ENCODE peak calls at places on chromosomes 12 and 14, in nine cellular contexts. H is stomach, T is neural progenitor cell, U is body of pancreas, C is mammary epithelial cell, A is choroid plexus epithelial cell, Q is pancreas, R is IMR-90, B is fibroblast of pulmonary artery. K is an unnamed sample.

GRCh38 chr12:114680498-114681148 is 3.4 kb downstream of the TBX3 start:
- DNase-seq in H (no peak), T (no peak), U (no peak), C (peak), A (no peak), Q (no peak), R (no peak), B (no peak), K (peak)

GRCh38 chr12:6277982-6278438 is 32.5 kb upstream of the PLEKHG6 start:
- DNase-seq in H (peak), T (no peak), U (peak), C (peak), A (no peak), Q (peak), R (no peak), B (no peak), K (no peak)

GRCh38 chr14:104104006-104104901 is 18.8 kb downstream of the ASPG start:
- DNase-seq in H (no peak), T (no peak), U (peak), C (no peak), A (no peak), Q (no peak), R (no peak), B (no peak), K (no peak)

GRCh38 chr14:93957751-93958566 is 18.4 kb downstream of the ASB2 start:
- DNase-seq in H (no peak), T (no peak), U (no peak), C (no peak), A (no peak), Q (no peak), R (no peak), B (no peak), K (no peak)

GRCh38 chr14:96634481-96634880 is 132.3 kb downstream of the PAPOLA start:
- DNase-seq in H (peak), T (no peak), U (no peak), C (no peak), A (no peak), Q (no peak), R (no peak), B (no peak), K (no peak)

GRCh38 chr14:79568566-79568965 is 642.7 kb downstream of the DIO2 start:
- DNase-seq in H (no peak), T (no peak), U (no peak), C (no peak), A (no peak), Q (no peak), R (no peak), B (peak), K (peak)

GRCh38 chr14:71554323-71554722 is 377.9 kb upstream of the RGS6 start:
- DNase-seq in H (no peak), T (no peak), U (no peak), C (no peak), A (peak), Q (no peak), R (no peak), B (no peak), K (no peak)

GRCh38 chr12:39571351-39571750 is 48.3 kb downstream of the ABCD2 start:
- DNase-seq in H (no peak), T (no peak), U (no peak), C (peak), A (no peak), Q (no peak), R (no peak), B (no peak), K (no peak)

GRCh38 chr14:84482256-84483071 is 1047.5 kb upstream of the FLRT2 start:
- DNase-seq in H (no peak), T (peak), U (no peak), C (no peak), A (peak), Q (no peak), R (peak), B (peak), K (peak)

GRCh38 chr12:57370084-57370483 is 60.8 kb downstream of the R3HDM2 start:
- DNase-seq in H (no peak), T (no peak), U (no peak), C (no peak), A (no peak), Q (no peak), R (no peak), B (no peak), K (no peak)

GRCh38 chr12:9757433-9758025 is 3.2 kb downstream of the CD69 start:
- DNase-seq in H (no peak), T (no peak), U (no peak), C (no peak), A (no peak), Q (no peak), R (no peak), B (no peak), K (no peak)

GRCh38 chr14:96578619-96579018 is 76.4 kb downstream of the PAPOLA start:
- DNase-seq in H (no peak), T (no peak), U (peak), C (no peak), A (no peak), Q (peak), R (no peak), B (no peak), K (no peak)

GRCh38 chr12:104132351-104132956 is 5.6 kb downstream of the NFYB start:
- DNase-seq in H (no peak), T (no peak), U (no peak), C (no peak), A (no peak), Q (no peak), R (no peak), B (no peak), K (no peak)

GRCh38 chr12:89117448-89118034 is 234.8 kb downstream of the DUSP6 start:
- DNase-seq in H (peak), T (no peak), U (peak), C (peak), A (peak), Q (peak), R (peak), B (peak), K (no peak)

GRCh38 chr12:2211119-2211518 is 158.3 kb downstream of the CACNA1C start:
- DNase-seq in H (no peak), T (no peak), U (no peak), C (no peak), A (no peak), Q (no peak), R (no peak), B (no peak), K (no peak)

GRCh38 chr14:65003394-65003793 is 16.7 kb downstream of the FNTB start:
- DNase-seq in H (no peak), T (no peak), U (no peak), C (no peak), A (no peak), Q (no peak), R (no peak), B (no peak), K (peak)

GRCh38 chr14:50215416-50215815 is 16.0 kb downstream of the SOS2 start:
- DNase-seq in H (no peak), T (no peak), U (no peak), C (no peak), A (no peak), Q (no peak), R (no peak), B (no peak), K (no peak)

GRCh38 chr14:94009767-94010166 is 12.7 kb downstream of the CCDC197 start:
- DNase-seq in H (no peak), T (no peak), U (no peak), C (peak), A (peak), Q (no peak), R (peak), B (peak), K (peak)

GRCh38 chr12:34163443-34163842 is 141.1 kb downstream of the ALG10 start:
- DNase-seq in H (no peak), T (no peak), U (peak), C (no peak), A (no peak), Q (no peak), R (no peak), B (no peak), K (no peak)

GRCh38 chr14:103748539-103748867 is 32.9 kb downstream of the ZFYVE21 start:
- DNase-seq in H (peak), T (no peak), U (no peak), C (no peak), A (no peak), Q (no peak), R (no peak), B (no peak), K (no peak)

DNA sequence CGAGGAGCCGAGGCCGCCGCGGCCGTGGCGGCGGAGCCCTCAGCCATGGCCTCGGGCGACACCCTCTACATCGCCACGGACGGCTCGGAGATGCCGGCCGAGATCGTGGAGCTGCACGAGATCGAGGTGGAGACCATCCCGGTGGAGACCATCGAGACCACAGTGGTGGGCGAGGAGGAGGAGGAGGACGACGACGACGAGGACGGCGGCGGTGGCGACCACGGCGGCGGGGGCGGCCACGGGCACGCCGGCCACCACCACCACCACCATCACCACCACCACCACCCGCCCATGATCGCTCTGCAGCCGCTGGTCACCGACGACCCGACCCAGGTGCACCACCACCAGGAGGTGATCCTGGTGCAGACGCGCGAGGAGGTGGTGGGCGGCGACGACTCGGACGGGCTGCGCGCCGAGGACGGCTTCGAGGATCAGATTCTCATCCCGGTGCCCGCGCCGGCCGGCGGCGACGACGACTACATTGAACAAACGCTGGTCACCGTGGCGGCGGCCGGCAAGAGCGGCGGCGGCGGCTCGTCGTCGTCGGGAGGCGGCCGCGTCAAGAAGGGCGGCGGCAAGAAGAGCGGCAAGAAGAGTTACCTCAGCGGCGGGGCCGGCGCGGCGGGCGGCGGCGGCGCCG is 376 bp downstream of the YY1 start:
- DNase-seq in H (no peak), T (no peak), U (peak), C (no peak), A (peak), Q (peak), R (no peak), B (no peak), K (no peak)
- H3K4me3 ChIP-seq in H (peak), T (peak), U (peak), C (peak), A (peak), Q (peak), R (peak), B (peak), K (peak)

GRCh38 chr14:31543969-31544799 is 17.0 kb upstream of the NUBPL start:
- DNase-seq in H (no peak), T (peak), U (no peak), C (no peak), A (peak), Q (no peak), R (peak), B (peak), K (peak)
- TF ChIP-seq CTCF in H (no peak), T (peak), U (no peak), C (peak), A (peak), Q (no peak), R (peak), B (peak), K (peak)

GRCh38 chr12:47717046-47717442 is 8.2 kb downstream of the ENDOU start:
- DNase-seq in H (no peak), T (no peak), U (no peak), C (no peak), A (no peak), Q (no peak), R (no peak), B (no peak), K (no peak)

GRCh38 chr12:47717443-47718193 is 7.7 kb downstream of the ENDOU start:
- DNase-seq in H (peak), T (peak), U (peak), C (no peak), A (peak), Q (peak), R (peak), B (peak), K (peak)

GRCh38 chr12:47715393-47715876 is 9.6 kb upstream of the RPAP3 start:
- DNase-seq in H (peak), T (peak), U (peak), C (peak), A (peak), Q (peak), R (peak), B (peak), K (peak)

GRCh38 chr12:47714823-47715386 is 9.1 kb upstream of the RPAP3 start:
- DNase-seq in H (no peak), T (no peak), U (no peak), C (no peak), A (no peak), Q (no peak), R (no peak), B (no peak), K (no peak)

DNA sequence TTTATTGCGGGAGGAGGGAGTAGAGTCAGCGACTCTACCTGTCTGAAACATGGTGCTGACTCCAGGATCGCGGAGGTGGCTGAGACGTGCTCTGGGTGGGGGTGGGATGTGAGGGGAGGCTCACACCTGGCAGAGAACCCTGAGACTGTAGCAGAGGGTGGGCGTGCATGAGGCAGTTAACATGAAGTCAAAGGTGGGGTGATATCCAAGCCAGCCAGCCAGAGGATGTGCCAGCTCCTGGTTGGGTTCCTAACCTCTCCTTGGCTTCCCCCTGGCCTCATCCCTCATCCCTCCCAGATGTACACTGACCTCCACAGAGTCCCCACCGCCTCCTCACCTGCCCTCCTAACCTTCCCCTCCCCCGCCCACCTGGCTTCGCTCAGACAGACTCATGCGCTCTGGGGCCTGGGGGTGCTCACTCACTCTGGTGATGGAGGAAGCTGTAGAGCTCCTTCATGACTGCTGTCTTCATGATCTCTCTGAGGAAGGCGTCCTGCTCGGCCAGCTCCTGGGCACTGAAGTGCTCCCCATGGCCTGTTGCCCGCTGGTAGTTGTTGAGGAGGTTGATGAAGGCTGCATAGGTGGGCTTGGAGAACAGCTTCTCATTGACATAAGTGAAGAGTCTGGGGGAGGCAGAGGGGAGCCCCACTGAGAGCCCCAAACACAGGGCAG is 9.3 kb downstream of the ENDOU start:
- DNase-seq in H (no peak), T (no peak), U (no peak), C (no peak), A (no peak), Q (no peak), R (no peak), B (no peak), K (no peak)
- H3K4me3 ChIP-seq in H (no peak), T (no peak), U (no peak), C (no peak), A (no peak), Q (no peak), R (no peak), B (no peak), K (no peak)

DNA sequence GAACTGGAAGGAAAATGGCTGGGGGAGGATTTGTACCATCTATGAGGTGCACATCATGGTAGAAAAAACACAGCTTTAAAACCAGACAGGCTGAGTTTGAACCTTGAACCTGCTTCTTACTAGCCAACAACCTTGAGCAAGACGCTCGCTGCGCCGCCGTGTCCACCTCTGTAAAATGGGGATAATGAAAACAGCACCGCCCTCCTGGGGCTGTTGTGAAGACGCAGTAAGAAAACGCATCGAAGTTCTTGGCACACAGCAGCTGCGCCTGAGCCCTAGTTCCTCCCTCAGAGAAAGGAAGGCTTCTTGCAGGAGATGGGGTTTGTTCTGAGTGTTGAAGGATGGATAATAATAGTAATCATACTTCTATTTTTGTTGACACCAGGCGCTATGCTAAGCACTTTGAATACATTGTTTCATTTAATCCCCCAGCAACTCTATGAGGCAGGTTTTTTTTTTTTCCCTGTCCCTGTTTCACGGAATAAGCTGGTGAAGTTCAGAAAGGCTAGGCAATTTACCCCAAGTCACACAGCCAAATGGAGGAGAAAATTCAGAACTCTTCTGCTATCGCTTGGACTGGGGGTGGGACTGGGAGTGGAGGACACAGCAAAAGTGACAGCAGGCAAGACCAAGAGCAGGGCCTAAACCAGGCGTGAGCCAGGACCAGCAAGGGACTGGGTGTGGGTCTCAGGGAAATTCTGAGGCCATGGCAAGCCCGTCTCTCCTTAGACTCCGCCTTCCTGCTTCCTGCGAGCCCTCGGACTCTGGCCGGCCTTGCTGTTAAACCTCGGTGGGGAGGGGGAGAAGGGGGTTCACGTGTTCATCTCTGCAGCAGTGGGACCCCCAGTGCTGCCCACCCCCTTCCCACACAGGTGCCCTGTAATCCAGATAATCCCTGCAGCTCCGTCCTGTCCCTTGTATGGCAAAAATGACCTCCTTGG is 97.5 kb downstream of the LRRC74A start:
- DNase-seq in H (no peak), T (peak), U (no peak), C (no peak), A (no peak), Q (no peak), R (no peak), B (no peak), K (no peak)
- TF ChIP-seq CTCF in H (no peak), T (no peak), U (no peak), C (no peak), A (no peak), Q (no peak), R (no peak), B (no peak), K (no peak)

GRCh38 chr14:73744175-73744867 is 30.1 kb upstream of the PNMA1 start:
- DNase-seq in H (no peak), T (no peak), U (no peak), C (no peak), A (no peak), Q (no peak), R (no peak), B (no peak), K (no peak)
- H3K4me3 ChIP-seq in H (no peak), T (no peak), U (no peak), C (no peak), A (no peak), Q (no peak), R (no peak), B (no peak), K (no peak)

GRCh38 chr12:24596768-24597388 is 352.0 kb downstream of the BCAT1 start:
- DNase-seq in H (no peak), T (peak), U (no peak), C (peak), A (peak), Q (no peak), R (peak), B (peak), K (peak)

GRCh38 chr12:24599737-24600136 is 349.2 kb downstream of the BCAT1 start:
- DNase-seq in H (no peak), T (no peak), U (no peak), C (no peak), A (no peak), Q (no peak), R (no peak), B (no peak), K (no peak)

GRCh38 chr12:24591079-24591626 is 357.7 kb downstream of the BCAT1 start:
- DNase-seq in H (no peak), T (no peak), U (no peak), C (no peak), A (no peak), Q (no peak), R (no peak), B (no peak), K (no peak)

GRCh38 chr12:24592048-24592447 is 356.9 kb downstream of the BCAT1 start:
- DNase-seq in H (no peak), T (no peak), U (no peak), C (no peak), A (no peak), Q (no peak), R (no peak), B (no peak), K (no peak)

DNA sequence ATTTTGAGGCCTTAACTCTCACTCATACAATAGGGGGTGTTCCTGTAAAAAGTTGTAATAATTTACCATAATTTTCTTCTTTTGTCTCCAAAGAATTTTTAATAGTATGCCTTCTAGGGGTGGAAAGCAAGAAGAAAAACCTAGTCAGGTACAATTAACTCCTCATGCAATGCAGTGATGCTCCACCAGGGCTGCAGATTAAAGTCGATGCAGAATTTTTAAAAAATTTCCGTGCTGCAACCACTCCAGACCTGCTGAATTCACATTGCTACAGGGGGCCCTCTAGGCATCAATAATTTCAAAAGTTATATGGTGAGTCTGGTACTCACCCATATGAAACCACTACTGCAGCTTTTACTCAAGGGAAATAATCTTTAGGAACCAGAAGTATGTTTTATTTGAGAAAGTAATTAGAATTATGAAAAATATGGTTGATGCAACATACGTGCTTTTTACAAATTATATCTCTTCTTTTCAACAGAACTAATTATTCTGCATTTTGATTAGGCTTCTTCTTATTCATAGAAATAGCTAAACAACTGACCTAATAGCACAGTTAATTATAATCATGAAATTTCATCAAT is 353.2 kb downstream of the BCAT1 start:
- DNase-seq in H (no peak), T (no peak), U (no peak), C (no peak), A (peak), Q (no peak), R (peak), B (peak), K (peak)
- TF ChIP-seq CTCF in H (peak), T (peak), U (no peak), C (peak), A (peak), Q (no peak), R (peak), B (peak), K (peak)

GRCh38 chr12:66269142-66269541 is 33.2 kb upstream of the HELB start:
- DNase-seq in H (no peak), T (no peak), U (no peak), C (no peak), A (no peak), Q (no peak), R (no peak), B (no peak), K (no peak)
- H3K4me3 ChIP-seq in H (no peak), T (no peak), U (no peak), C (no peak), A (no peak), Q (no peak), R (no peak), B (no peak), K (no peak)

GRCh38 chr12:112261559-112261958 is 120.7 kb downstream of the HECTD4 start:
- DNase-seq in H (no peak), T (peak), U (no peak), C (no peak), A (peak), Q (no peak), R (no peak), B (peak), K (no peak)
- TF ChIP-seq CTCF in H (no peak), T (peak), U (no peak), C (peak), A (peak), Q (no peak), R (peak), B (peak), K (peak)

GRCh38 chr14:100645200-100645985 is 58.2 kb upstream of the BEGAIN start:
- DNase-seq in H (peak), T (peak), U (peak), C (peak), A (peak), Q (peak), R (peak), B (peak), K (peak)
- H3K4me3 ChIP-seq in H (no peak), T (no peak), U (no peak), C (no peak), A (no peak), Q (no peak), R (no peak), B (no peak), K (no peak)